ENCODE peak calls at places on chromosome 4, in six cellular contexts. X is iPS DF 19.7, Q is NCI-H345, T is fibroblast of the aortic adventitia, N is EL, U is lung microvascular endothelial cell. E is an unnamed sample.

GRCh38 chr4:42348247-42348646 is 49.0 kb upstream of the SHISA3 start:
- DNase-seq in X (no peak), Q (no peak), T (no peak), N (no peak), U (no peak), E (no peak)

GRCh38 chr4:155952546-155952945 is 1.1 kb downstream of the CTSO start:
- DNase-seq in X (no peak), Q (no peak), T (peak; percentile 66), N (peak; percentile 45), U (peak; percentile 2), E (no peak)

GRCh38 chr4:56755901-56756300 is 65.6 kb downstream of the SPINK2 start:
- DNase-seq in X (no peak), Q (peak; percentile 31), T (no peak), N (peak; percentile 76), U (peak; percentile 28), E (no peak)

GRCh38 chr4:152095701-152096070 is 334.9 kb upstream of the GATB start:
- DNase-seq in X (no peak), Q (no peak), T (no peak), N (no peak), U (no peak), E (no peak)

GRCh38 chr4:17921451-17921850 is 100.1 kb downstream of the LCORL start:
- DNase-seq in X (no peak), Q (no peak), T (no peak), N (no peak), U (no peak), E (no peak)

GRCh38 chr4:127400736-127401346 is 231.9 kb upstream of the INTU start:
- DNase-seq in X (peak; percentile 38), Q (peak; percentile 19), T (peak; percentile 85), N (peak; percentile 69), U (peak; percentile 73), E (no peak)

GRCh38 chr4:168737441-168738176 is 240.8 kb downstream of the PALLD start:
- DNase-seq in X (no peak), Q (no peak), T (peak; percentile 46), N (no peak), U (no peak), E (no peak)

GRCh38 chr4:181674315-181674714 is 568.9 kb upstream of the TENM3 start:
- DNase-seq in X (no peak), Q (no peak), T (peak; percentile 81), N (no peak), U (no peak), E (no peak)

GRCh38 chr4:165461176-165461835 is 82.5 kb downstream of the CPE start:
- DNase-seq in X (no peak), Q (no peak), T (peak; percentile 97), N (peak; percentile 72), U (no peak), E (no peak)

GRCh38 chr4:4837921-4838601 is 21.4 kb upstream of the MSX1 start:
- DNase-seq in X (no peak), Q (no peak), T (no peak), N (no peak), U (no peak), E (no peak)

GRCh38 chr4:2799444-2799911 is 6.6 kb downstream of the SH3BP2 start:
- DNase-seq in X (no peak), Q (no peak), T (no peak), N (no peak), U (no peak), E (no peak)

GRCh38 chr4:74661427-74662171 is 132.7 kb downstream of the BTC start:
- DNase-seq in X (no peak), Q (no peak), T (no peak), N (peak; percentile 52), U (peak; percentile 6), E (no peak)